ENCODE peak calls at places on chromosome 15, in six cellular contexts. One of them, this sample, is unnamed.
A peak's percentile ranks its signal among the peaks of the same experiment; 100 is the strongest.

GRCh38 chr15:90638963-90639362 is 78.2 kb upstream of the BLM start:
- DNase-seq in aorta: no peak
- DNase-seq in effector memory CD8-positive, alpha-beta T cell: no peak
- DNase-seq in skeletal muscle cell: no peak
- DNase-seq in mucosa of descending colon: no peak
- DNase-seq in RPMI8226: no peak
- DNase-seq in this sample: no peak

GRCh38 chr15:34318277-34319079 is 19.1 kb downstream of the SLC12A6 start:
- DNase-seq in aorta: no peak
- DNase-seq in effector memory CD8-positive, alpha-beta T cell: no peak
- DNase-seq in skeletal muscle cell: peak; percentile 25
- DNase-seq in mucosa of descending colon: peak; percentile 64
- DNase-seq in RPMI8226: no peak
- DNase-seq in this sample: no peak

GRCh38 chr15:90184119-90184785 is 16.9 kb upstream of the SEMA4B start:
- DNase-seq in aorta: peak; percentile 90
- DNase-seq in effector memory CD8-positive, alpha-beta T cell: peak; percentile 15
- DNase-seq in skeletal muscle cell: peak; percentile 31
- DNase-seq in mucosa of descending colon: peak; percentile 89
- DNase-seq in RPMI8226: peak; percentile 95
- DNase-seq in this sample: peak; percentile 27

GRCh38 chr15:25693321-25694237 is 169.5 kb downstream of the ATP10A start:
- DNase-seq in aorta: peak; percentile 81
- DNase-seq in effector memory CD8-positive, alpha-beta T cell: no peak
- DNase-seq in skeletal muscle cell: no peak
- DNase-seq in mucosa of descending colon: no peak
- DNase-seq in RPMI8226: peak; percentile 53
- DNase-seq in this sample: peak; percentile 21

GRCh38 chr15:78174398-78174797 is 25.2 kb downstream of the IDH3A start:
- DNase-seq in aorta: no peak
- DNase-seq in effector memory CD8-positive, alpha-beta T cell: no peak
- DNase-seq in skeletal muscle cell: no peak
- DNase-seq in mucosa of descending colon: no peak
- DNase-seq in RPMI8226: no peak
- DNase-seq in this sample: no peak

GRCh38 chr15:51161491-51162260 is 67.0 kb upstream of the TNFAIP8L3 start:
- DNase-seq in aorta: no peak
- DNase-seq in effector memory CD8-positive, alpha-beta T cell: no peak
- DNase-seq in skeletal muscle cell: no peak
- DNase-seq in mucosa of descending colon: no peak
- DNase-seq in RPMI8226: no peak
- DNase-seq in this sample: no peak

GRCh38 chr15:80404719-80405553 is 754 bp downstream of the ARNT2 start:
- DNase-seq in aorta: peak; percentile 88
- DNase-seq in effector memory CD8-positive, alpha-beta T cell: no peak
- DNase-seq in skeletal muscle cell: no peak
- DNase-seq in mucosa of descending colon: peak; percentile 50
- DNase-seq in RPMI8226: no peak
- DNase-seq in this sample: peak; percentile 2

GRCh38 chr15:93072440-93073394 is 16.3 kb downstream of the RGMA start:
- DNase-seq in aorta: peak; percentile 96
- DNase-seq in effector memory CD8-positive, alpha-beta T cell: no peak
- DNase-seq in skeletal muscle cell: peak; percentile 13
- DNase-seq in mucosa of descending colon: no peak
- DNase-seq in RPMI8226: peak; percentile 46
- DNase-seq in this sample: no peak

GRCh38 chr15:68271854-68272471 is 5.6 kb upstream of the FEM1B start:
- DNase-seq in aorta: no peak
- DNase-seq in effector memory CD8-positive, alpha-beta T cell: no peak
- DNase-seq in skeletal muscle cell: peak; percentile 71
- DNase-seq in mucosa of descending colon: no peak
- DNase-seq in RPMI8226: no peak
- DNase-seq in this sample: no peak

GRCh38 chr15:51139091-51139490 is 44.4 kb upstream of the TNFAIP8L3 start:
- DNase-seq in aorta: no peak
- DNase-seq in effector memory CD8-positive, alpha-beta T cell: no peak
- DNase-seq in skeletal muscle cell: no peak
- DNase-seq in mucosa of descending colon: no peak
- DNase-seq in RPMI8226: no peak
- DNase-seq in this sample: no peak